ENCODE peak calls at places on chromosomes 7 and 10, in six cellular contexts. K is tibial nerve; G is right atrium auricular region; E is prostate gland; T is K562; Y is CD8-positive, alpha-beta T cell. M is an unnamed sample.

GRCh38 chr7:151249034-151249731 is 689 bp upstream of the SMARCD3 start:
- DNase-seq in K (peak), G (peak), E (peak), T (peak), Y (no peak), M (peak)

GRCh38 chr7:107387077-107387476 is 82.8 kb upstream of the GPR22 start:
- DNase-seq in K (no peak), G (no peak), E (no peak), T (peak), Y (no peak), M (no peak)

GRCh38 chr7:6453737-6454136 is 6.0 kb upstream of the DAGLB start:
- DNase-seq in K (no peak), G (no peak), E (no peak), T (no peak), Y (no peak), M (no peak)

GRCh38 chr10:48363617-48364355 is 57.3 kb downstream of the MAPK8 start:
- DNase-seq in K (peak), G (no peak), E (peak), T (peak), Y (no peak), M (peak)

GRCh38 chr7:129707910-129708490 is 96.5 kb downstream of the NRF1 start:
- DNase-seq in K (no peak), G (no peak), E (no peak), T (no peak), Y (no peak), M (no peak)

GRCh38 chr10:62010366-62010765 is 108.9 kb downstream of the ARID5B start:
- DNase-seq in K (no peak), G (no peak), E (no peak), T (no peak), Y (no peak), M (no peak)

GRCh38 chr7:150448789-150449147 is 1.7 kb upstream of the GIMAP8 start:
- DNase-seq in K (peak), G (peak), E (peak), T (peak), Y (peak), M (peak)

GRCh38 chr10:74056081-74056818 is 58.3 kb downstream of the VCL start:
- DNase-seq in K (no peak), G (no peak), E (no peak), T (peak), Y (no peak), M (no peak)

GRCh38 chr10:129074939-129075338 is 392.1 kb upstream of the MGMT start:
- DNase-seq in K (no peak), G (peak), E (no peak), T (no peak), Y (no peak), M (peak)

GRCh38 chr7:148883233-148884048 is 650 bp downstream of the EZH2 start:
- DNase-seq in K (peak), G (peak), E (peak), T (peak), Y (peak), M (peak)

GRCh38 chr7:23093546-23093945 is 12.0 kb upstream of the KLHL7 start:
- DNase-seq in K (no peak), G (no peak), E (no peak), T (no peak), Y (no peak), M (no peak)

GRCh38 chr10:31118561-31118960 is 86.9 kb upstream of the ZNF438 start:
- DNase-seq in K (no peak), G (no peak), E (no peak), T (no peak), Y (no peak), M (no peak)

GRCh38 chr7:47444376-47445098 is 137.4 kb downstream of the TNS3 start:
- DNase-seq in K (peak), G (no peak), E (no peak), T (peak), Y (no peak), M (no peak)

GRCh38 chr7:139232893-139233292 is 1.9 kb downstream of the UBN2 start:
- DNase-seq in K (no peak), G (no peak), E (no peak), T (no peak), Y (no peak), M (no peak)

GRCh38 chr10:117352724-117353123 is 22.5 kb downstream of the PDZD8 start:
- DNase-seq in K (no peak), G (no peak), E (no peak), T (no peak), Y (no peak), M (no peak)

GRCh38 chr7:75732016-75732521 is 6.7 kb downstream of the HIP1 start:
- DNase-seq in K (no peak), G (no peak), E (no peak), T (no peak), Y (no peak), M (no peak)

GRCh38 chr10:87625658-87626057 is 34.0 kb upstream of the PAPSS2 start:
- DNase-seq in K (no peak), G (no peak), E (no peak), T (no peak), Y (no peak), M (no peak)
- H3K27ac ChIP-seq in K (no peak), G (no peak), E (no peak), T (no peak), Y (no peak), M (no peak)

GRCh38 chr7:95342642-95343252 is 18.4 kb upstream of the PON1 start:
- DNase-seq in K (no peak), G (no peak), E (no peak), T (no peak), Y (no peak), M (no peak)
- TF ChIP-seq CTCF in K (no peak), G (no peak), E (no peak), T (peak), Y (no peak), M (no peak)

DNA sequence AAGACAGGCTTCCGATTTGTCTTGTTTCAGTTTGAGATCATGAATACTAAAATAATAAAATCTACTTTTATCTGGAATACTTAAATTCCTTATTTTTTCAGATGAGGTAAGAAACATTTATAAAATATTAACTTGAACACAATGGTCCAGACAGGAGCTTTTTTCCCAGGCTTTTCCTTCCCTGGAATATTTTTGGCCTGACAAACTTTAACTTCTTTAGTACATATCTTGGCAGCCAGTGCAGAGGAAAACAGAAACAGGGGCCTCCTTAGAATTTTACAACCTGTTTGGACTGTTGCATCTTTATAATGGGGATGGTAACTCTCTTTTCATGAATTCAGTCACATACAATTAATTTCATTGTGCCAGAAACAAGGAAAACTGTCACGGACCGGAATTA is 41.4 kb downstream of the NRP1 start:
- DNase-seq in K (no peak), G (no peak), E (no peak), T (no peak), Y (no peak), M (no peak)
- H3K27ac ChIP-seq in K (no peak), G (no peak), E (no peak), T (no peak), Y (no peak), M (no peak)

DNA sequence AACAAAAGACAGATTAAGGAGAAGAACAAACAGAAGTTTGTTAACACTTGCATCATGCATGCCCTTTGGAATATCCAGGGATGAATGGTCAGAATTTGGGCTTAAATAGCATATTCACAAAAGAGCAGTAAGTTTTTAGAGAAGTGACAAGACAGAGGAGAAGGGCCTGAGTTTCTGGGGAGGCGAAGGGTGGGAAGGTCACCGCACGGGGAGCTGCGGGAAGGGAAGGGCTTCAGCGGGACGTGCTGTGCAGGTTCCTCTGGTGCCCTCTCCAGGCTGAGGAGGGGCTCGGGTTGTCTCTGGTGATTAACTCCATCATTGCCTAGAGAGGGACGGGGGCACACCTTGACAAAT is 10.4 kb upstream of the ZNF22 start:
- DNase-seq in K (no peak), G (peak), E (no peak), T (peak), Y (no peak), M (peak)
- TF ChIP-seq CTCF in K (no peak), G (no peak), E (no peak), T (peak), Y (no peak), M (no peak)

GRCh38 chr10:123986736-123987135 is 95.1 kb upstream of the CPXM2 start:
- DNase-seq in K (no peak), G (no peak), E (no peak), T (no peak), Y (no peak), M (peak)
- H3K27ac ChIP-seq in K (no peak), G (no peak), E (no peak), T (no peak), Y (no peak), M (no peak)

DNA sequence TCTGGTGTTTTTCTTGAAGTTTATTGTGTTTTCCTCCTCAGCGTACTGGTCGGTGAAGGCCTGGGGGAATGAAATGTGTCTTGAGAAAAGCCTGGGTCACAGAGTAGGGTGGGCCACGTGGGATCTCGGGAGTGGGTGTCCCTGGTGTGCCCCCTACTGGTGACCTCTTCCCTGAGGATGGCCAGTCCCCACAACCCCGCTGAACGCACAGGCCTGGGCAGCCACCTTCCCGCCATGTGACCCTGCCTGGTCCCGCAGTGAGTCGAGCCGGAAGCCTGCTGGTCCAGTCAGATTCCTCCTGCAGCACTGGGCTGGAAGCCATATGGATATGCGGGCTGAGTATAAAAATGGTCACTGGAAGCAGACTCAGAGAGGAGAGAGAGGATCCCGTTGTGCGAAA is 52.9 kb upstream of the GNA12 start:
- DNase-seq in K (no peak), G (no peak), E (no peak), T (no peak), Y (no peak), M (no peak)
- TF ChIP-seq CTCF in K (no peak), G (no peak), E (no peak), T (peak), Y (no peak), M (no peak)

M was measured in lung.